ENCODE peak calls at places on chromosomes 12 and 14, in six cellular contexts. W is testis, L is fibroblast of the aortic adventitia, Y is H1, R is lower leg skin, H is GM12865. P is an unnamed sample.

GRCh38 chr14:75985618-75986438 is at the start of gene IFT43:
- DNase-seq in W (peak; percentile 99), R (peak; percentile 93), H (peak; percentile 80), Y (peak; percentile 95), L (peak; percentile 76), P (peak; percentile 94)

GRCh38 chr12:111440631-111441030 is 34.9 kb downstream of the SH2B3 start:
- DNase-seq in L (no peak), W (no peak), R (no peak), Y (no peak), H (no peak), P (no peak)

GRCh38 chr14:53356361-53357150 is 203.4 kb upstream of the DDHD1 start:
- DNase-seq in R (no peak), L (no peak), W (no peak), H (no peak), Y (no peak), P (no peak)

GRCh38 chr14:76396714-76397187 is 20.8 kb downstream of the ESRRB start:
- DNase-seq in L (no peak), Y (no peak), H (no peak), W (no peak), R (no peak), P (no peak)

GRCh38 chr14:96062010-96062409 is 22.8 kb downstream of the C14orf132 start:
- DNase-seq in L (no peak), H (no peak), R (no peak), Y (no peak), W (no peak), P (no peak)

GRCh38 chr12:49188205-49188915 is 520 bp downstream of the TUBA1A start:
- DNase-seq in H (peak; percentile 79), L (peak; percentile 78), W (peak; percentile 86), Y (no peak), R (peak; percentile 87), P (peak; percentile 32)

GRCh38 chr12:120936197-120936596 is 32.0 kb upstream of the SPPL3 start:
- DNase-seq in H (no peak), Y (no peak), R (peak; percentile 33), L (no peak), W (no peak), P (no peak)

GRCh38 chr14:50039734-50040400 is 76.5 kb downstream of the VCPKMT start:
- DNase-seq in W (no peak), H (peak; percentile 46), R (peak; percentile 69), Y (no peak), L (no peak), P (no peak)

GRCh38 chr14:47040490-47040889 is 388.9 kb upstream of the RPL10L start:
- DNase-seq in H (no peak), W (peak; percentile 17), Y (no peak), R (no peak), L (no peak), P (no peak)

GRCh38 chr12:28611115-28611435 is 420.8 kb downstream of the CCDC91 start:
- DNase-seq in L (peak; percentile 92), H (no peak), R (peak; percentile 23), W (no peak), Y (no peak), P (no peak)

GRCh38 chr14:28765169-28765906 is 1.2 kb upstream of the FOXG1 start:
- DNase-seq in W (no peak), H (no peak), Y (no peak), L (no peak), R (no peak), P (no peak)

GRCh38 chr12:1523046-1523445 is 71.3 kb downstream of the FBXL14 start:
- DNase-seq in Y (peak; percentile 49), W (no peak), R (no peak), L (no peak), H (no peak), P (no peak)

GRCh38 chr14:71143391-71144290 is 236.4 kb downstream of the PCNX1 start:
- DNase-seq in W (no peak), Y (no peak), L (peak; percentile 72), R (no peak), H (no peak), P (no peak)

GRCh38 chr14:75884198-75884611 is 97.6 kb downstream of the TGFB3 start:
- DNase-seq in R (no peak), Y (no peak), W (no peak), H (no peak), L (peak; percentile 90), P (no peak)

GRCh38 chr14:104075530-104076151 is 9.9 kb upstream of the ASPG start:
- DNase-seq in L (no peak), W (no peak), H (no peak), Y (no peak), R (no peak), P (no peak)

GRCh38 chr12:91940826-91941225 is 204.8 kb downstream of the BTG1 start:
- DNase-seq in R (no peak), L (peak; percentile 8), H (no peak), W (no peak), Y (no peak), P (no peak)

GRCh38 chr12:7581609-7582008 is 78.0 kb upstream of the CD163 start:
- DNase-seq in L (no peak), W (no peak), H (peak; percentile 5), Y (no peak), R (no peak), P (no peak)

GRCh38 chr12:52091061-52091460 is 11.6 kb downstream of the SMIM41 start:
- DNase-seq in L (no peak), Y (no peak), R (no peak), W (no peak), H (no peak), P (no peak)

GRCh38 chr12:38156497-38157245 is 159.9 kb upstream of the ALG10B start:
- DNase-seq in L (no peak), H (no peak), R (no peak), Y (no peak), W (no peak), P (no peak)

GRCh38 chr14:54207075-54207474 is 189.7 kb upstream of the CDKN3 start:
- DNase-seq in Y (no peak), R (no peak), L (peak; percentile 58), W (no peak), H (no peak), P (no peak)

GRCh38 chr12:130192667-130193345 is 30.5 kb downstream of the FZD10 start:
- DNase-seq in H (no peak), Y (no peak), R (no peak), L (no peak), W (no peak), P (no peak)

GRCh38 chr14:94933411-94933964 is 163.6 kb upstream of the GSC start:
- DNase-seq in L (no peak), R (no peak), H (no peak), Y (no peak), W (no peak), P (no peak)

GRCh38 chr14:37819155-37820015 is 224.0 kb downstream of the TTC6 start:
- DNase-seq in H (no peak), W (no peak), R (no peak), L (no peak), Y (no peak), P (no peak)

GRCh38 chr14:80356413-80356812 is 145.1 kb upstream of the DIO2 start:
- DNase-seq in L (peak; percentile 47), W (peak; percentile 17), R (no peak), Y (no peak), H (no peak), P (no peak)
- TF ChIP-seq CTCF in L (peak; percentile 66), W (no peak), R (no peak), Y (peak; percentile 45), H (peak; percentile 16), P (no peak)

DNA sequence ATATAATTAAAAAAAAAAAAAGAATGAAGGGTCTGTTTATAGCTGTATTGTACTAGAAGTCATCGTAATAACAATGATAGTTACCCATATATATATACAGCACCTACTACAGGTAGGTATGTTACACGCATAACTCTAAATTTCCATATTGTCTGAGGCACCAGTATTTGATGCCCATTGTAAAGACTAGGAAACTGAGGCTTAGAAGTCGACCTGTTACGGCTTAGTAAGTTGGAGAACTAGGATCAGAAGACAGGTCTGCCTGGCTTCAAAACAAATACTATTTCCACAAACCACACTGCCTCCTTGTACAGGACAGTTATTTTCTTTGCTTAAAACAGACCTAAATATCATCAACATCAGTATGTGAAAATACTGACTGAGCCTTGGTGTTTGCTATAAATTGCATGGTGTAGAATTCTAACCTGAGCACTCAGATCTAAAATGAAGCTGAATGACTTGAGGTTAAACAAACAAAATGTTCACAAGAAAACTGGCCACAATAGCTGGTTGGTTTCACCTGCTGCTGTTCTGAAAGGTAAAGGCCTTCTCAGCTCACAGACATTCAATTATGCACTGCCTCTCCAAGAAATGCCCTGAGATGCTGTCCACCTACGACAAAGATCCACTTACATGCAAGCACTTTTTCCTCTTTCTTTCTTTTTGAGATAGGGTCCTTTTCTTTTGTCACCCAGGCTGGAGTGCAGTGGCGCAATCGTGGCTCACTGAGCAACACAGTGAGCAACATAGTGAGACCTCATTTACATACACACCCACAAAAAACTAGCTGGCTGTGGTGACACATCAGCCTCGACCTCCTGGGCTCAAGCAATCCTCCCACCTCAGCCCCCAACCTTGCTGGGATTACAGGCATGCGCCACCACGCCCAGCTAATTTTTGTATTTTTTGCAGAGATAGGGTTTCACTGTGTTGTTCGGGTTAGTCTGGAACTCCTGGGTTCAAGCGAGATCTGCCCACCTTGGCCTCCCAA is 35.7 kb downstream of the SSH1 start:
- DNase-seq in L (no peak), R (no peak), H (peak; percentile 49), W (no peak), Y (no peak), P (no peak)
- TF ChIP-seq CTCF in L (peak; percentile 2), R (no peak), H (no peak), W (no peak), Y (no peak), P (no peak)

GRCh38 chr12:131438874-131439273 is 272.0 kb upstream of the SFSWAP start:
- DNase-seq in Y (no peak), L (no peak), H (no peak), W (peak; percentile 13), R (no peak), P (no peak)
- TF ChIP-seq CTCF in Y (peak; percentile 38), L (no peak), H (no peak), W (no peak), R (no peak), P (no peak)

DNA sequence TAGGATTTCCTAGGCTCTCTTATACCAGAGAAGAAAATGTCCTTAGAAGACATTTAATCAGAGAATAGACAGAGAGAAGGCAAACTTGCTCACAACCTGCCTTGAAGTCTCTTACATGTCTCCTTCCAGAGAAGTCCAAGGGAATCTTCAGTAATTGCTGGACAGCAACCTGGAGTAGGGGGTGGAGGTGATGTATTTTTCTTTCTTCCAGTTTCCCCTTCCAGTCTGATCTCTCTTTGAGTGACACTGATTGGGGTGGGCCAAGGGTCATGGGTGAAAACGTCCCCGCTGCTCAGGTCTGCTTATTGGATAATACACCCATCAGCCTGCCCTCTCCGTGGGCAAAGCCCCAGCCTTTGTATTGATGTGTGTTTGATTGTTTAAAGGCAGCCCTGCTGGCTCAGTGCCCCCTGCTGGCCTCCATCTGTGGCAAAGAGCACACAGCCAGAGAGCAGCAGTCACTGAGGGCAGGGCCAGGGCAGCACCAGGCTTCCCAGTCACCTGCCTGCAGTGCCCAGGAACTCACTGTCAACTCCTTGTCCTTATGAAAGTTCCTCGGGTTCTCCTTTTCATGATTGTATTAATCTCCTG is 35.7 kb upstream of the ATP2A2 start:
- DNase-seq in H (peak; percentile 68), R (no peak), W (no peak), L (no peak), Y (peak; percentile 76), P (no peak)
- TF ChIP-seq CTCF in H (peak; percentile 74), R (no peak), W (no peak), L (peak; percentile 34), Y (peak; percentile 68), P (no peak)